ENCODE peak calls at places on chromosome 18, in four cellular contexts. Q is trophoblast cell, A is IMR-90, H is mesendoderm. S is an unnamed sample.

GRCh38 chr18:8841781-8842485 is 136.6 kb downstream of the MTCL1 start:
- DNase-seq in H (no peak), A (peak), Q (peak), S (no peak)

GRCh38 chr18:60846396-60846795 is 473.8 kb upstream of the MC4R start:
- DNase-seq in A (no peak), H (peak), Q (no peak), S (no peak)

GRCh38 chr18:58611471-58612131 is 17.3 kb downstream of the ALPK2 start:
- DNase-seq in H (peak), A (no peak), Q (peak), S (peak)

GRCh38 chr18:26479065-26479685 is 69.2 kb downstream of the KCTD1 start:
- DNase-seq in Q (no peak), H (no peak), A (no peak), S (peak)

GRCh38 chr18:13796515-13796914 is 27.4 kb upstream of the MC5R start:
- DNase-seq in H (no peak), A (no peak), Q (no peak), S (no peak)

GRCh38 chr18:80187956-80188642 is 59.2 kb downstream of the PARD6G start:
- DNase-seq in Q (no peak), A (no peak), H (no peak), S (no peak)

GRCh38 chr18:21241224-21242131 is 554 bp upstream of the GREB1L start:
- DNase-seq in A (no peak), H (peak), Q (peak), S (peak)

GRCh38 chr18:13353424-13353823 is 134.9 kb downstream of the LDLRAD4 start:
- DNase-seq in Q (no peak), A (no peak), H (peak), S (no peak)

GRCh38 chr18:477565-477964 is 22.9 kb downstream of the COLEC12 start:
- DNase-seq in A (no peak), H (peak), Q (peak), S (peak)

GRCh38 chr18:58020567-58021107 is 23.4 kb upstream of the NEDD4L start:
- DNase-seq in Q (no peak), H (no peak), A (no peak), S (no peak)

GRCh38 chr18:35617865-35618264 is 36.3 kb downstream of the GALNT1 start:
- DNase-seq in H (no peak), Q (no peak), A (no peak), S (no peak)

GRCh38 chr18:43482136-43482535 is 204.8 kb upstream of the SYT4 start:
- DNase-seq in Q (no peak), H (no peak), A (no peak), S (no peak)

GRCh38 chr18:43486462-43486861 is 209.2 kb upstream of the SYT4 start:
- DNase-seq in A (no peak), H (peak), Q (no peak), S (no peak)

GRCh38 chr18:43485565-43485964 is 208.3 kb upstream of the SYT4 start:
- DNase-seq in Q (no peak), H (no peak), A (no peak), S (no peak)

GRCh38 chr18:43482600-43482999 is 205.3 kb upstream of the SYT4 start:
- DNase-seq in H (no peak), A (no peak), Q (no peak), S (no peak)

DNA sequence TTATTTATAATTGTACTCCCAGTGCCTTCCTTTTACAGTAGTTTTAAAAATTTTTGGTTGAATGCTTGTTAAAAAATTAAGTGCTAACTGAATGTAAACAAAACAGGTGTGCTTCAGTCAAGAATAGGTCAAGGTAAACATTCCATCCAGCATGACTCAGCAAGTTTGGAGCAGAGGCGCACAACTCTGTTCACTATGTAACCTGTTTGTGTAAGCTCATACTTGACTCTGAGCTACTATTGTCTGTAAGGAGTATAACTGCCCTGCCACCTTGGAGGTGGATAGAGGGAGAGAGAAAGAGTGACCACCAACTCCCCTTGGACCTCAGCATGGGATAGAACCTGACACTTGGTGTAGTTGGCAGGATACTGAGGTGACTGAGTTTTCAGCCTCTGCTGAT is 207.4 kb upstream of the SYT4 start:
- DNase-seq in Q (no peak), A (no peak), H (peak), S (no peak)
- H2BK5ac ChIP-seq in Q (no peak), A (no peak), H (no peak), S (no peak)

GRCh38 chr18:63154350-63155152 is 165.0 kb downstream of the BCL2 start:
- DNase-seq in H (no peak), A (no peak), Q (peak), S (no peak)
- H2BK5ac ChIP-seq in H (no peak), A (no peak), Q (no peak), S (no peak)

DNA sequence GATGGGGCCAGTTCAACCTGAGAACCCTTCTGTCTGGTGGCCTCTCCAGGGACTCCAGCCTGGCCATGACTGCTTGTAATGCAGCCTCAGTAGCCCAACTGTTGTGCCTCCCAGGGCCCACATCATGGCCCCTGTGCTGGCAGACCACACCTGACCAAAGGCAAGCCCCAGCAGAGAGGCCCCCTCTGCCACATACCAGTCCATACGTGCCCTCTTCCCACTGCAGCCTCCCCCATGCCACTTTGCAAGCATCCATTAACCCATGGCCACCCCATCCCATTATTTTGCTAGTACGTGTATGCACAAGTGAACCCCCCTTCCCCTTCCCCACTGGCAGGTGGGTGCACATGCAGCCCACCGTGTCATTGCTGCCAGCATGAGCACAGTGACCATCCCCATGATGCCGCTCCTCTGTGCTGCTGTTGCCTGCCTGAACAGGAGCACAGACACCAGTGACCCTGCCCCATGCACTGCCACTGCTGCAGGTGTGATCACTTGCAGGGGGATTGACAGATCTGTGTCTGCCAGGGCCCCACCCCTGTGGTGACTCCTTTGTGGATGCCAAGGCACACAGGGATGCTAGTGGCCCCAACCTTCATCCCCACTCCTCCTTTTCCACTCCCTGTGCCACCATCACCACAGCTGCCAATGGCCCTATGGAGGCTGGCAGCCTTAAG is 330.0 kb upstream of the DSEL start:
- DNase-seq in H (no peak), Q (no peak), A (no peak), S (no peak)
- H2BK5ac ChIP-seq in H (no peak), Q (no peak), A (no peak), S (no peak)

DNA sequence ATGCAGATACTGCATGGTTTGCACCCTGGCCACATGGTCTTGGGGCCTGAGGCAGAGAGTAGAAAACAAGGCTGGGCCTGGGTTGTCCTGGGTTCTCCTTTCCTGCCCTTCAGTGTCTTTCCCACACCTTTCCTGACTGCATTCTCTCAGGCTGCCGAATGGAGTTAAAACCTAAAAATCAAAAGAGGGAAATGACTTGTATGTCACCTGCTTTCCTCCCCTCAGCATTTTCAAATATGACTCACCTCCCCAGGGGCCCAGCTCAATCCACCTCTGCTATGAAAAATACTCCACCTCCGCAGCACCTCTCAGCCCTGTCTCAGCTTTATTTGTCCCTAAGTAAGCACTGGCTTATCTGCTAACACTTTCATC is 457.8 kb upstream of the MEX3C start:
- DNase-seq in H (peak), Q (no peak), A (no peak), S (no peak)
- H2BK5ac ChIP-seq in H (peak), Q (no peak), A (no peak), S (no peak)

GRCh38 chr18:43279015-43279758 is 1.9 kb upstream of the SYT4 start:
- DNase-seq in Q (no peak), A (no peak), H (peak), S (peak)

GRCh38 chr18:43274526-43274925 is 2.8 kb downstream of the SYT4 start:
- DNase-seq in H (no peak), Q (no peak), A (no peak), S (no peak)

GRCh38 chr18:43278401-43278800 is 1.1 kb upstream of the SYT4 start:
- DNase-seq in H (no peak), Q (no peak), A (no peak), S (no peak)

GRCh38 chr18:43276471-43276870 is 819 bp downstream of the SYT4 start:
- DNase-seq in H (no peak), Q (no peak), A (no peak), S (no peak)

GRCh38 chr18:43277164-43277600 is at the start of gene SYT4:
- DNase-seq in A (peak), Q (peak), H (peak), S (peak)
- H2BK5ac ChIP-seq in A (no peak), Q (no peak), H (no peak), S (no peak)

GRCh38 chr18:24021505-24021904 is 7.0 kb downstream of the TTC39C start:
- DNase-seq in A (no peak), H (no peak), Q (no peak), S (no peak)

GRCh38 chr18:24016643-24017042 is 2.1 kb downstream of the TTC39C start:
- DNase-seq in Q (peak), A (no peak), H (peak), S (no peak)

GRCh38 chr18:24022141-24022540 is 7.6 kb downstream of the TTC39C start:
- DNase-seq in Q (no peak), A (peak), H (no peak), S (no peak)

GRCh38 chr18:24018299-24018910 is 3.9 kb downstream of the TTC39C start:
- DNase-seq in A (no peak), Q (no peak), H (no peak), S (no peak)

DNA sequence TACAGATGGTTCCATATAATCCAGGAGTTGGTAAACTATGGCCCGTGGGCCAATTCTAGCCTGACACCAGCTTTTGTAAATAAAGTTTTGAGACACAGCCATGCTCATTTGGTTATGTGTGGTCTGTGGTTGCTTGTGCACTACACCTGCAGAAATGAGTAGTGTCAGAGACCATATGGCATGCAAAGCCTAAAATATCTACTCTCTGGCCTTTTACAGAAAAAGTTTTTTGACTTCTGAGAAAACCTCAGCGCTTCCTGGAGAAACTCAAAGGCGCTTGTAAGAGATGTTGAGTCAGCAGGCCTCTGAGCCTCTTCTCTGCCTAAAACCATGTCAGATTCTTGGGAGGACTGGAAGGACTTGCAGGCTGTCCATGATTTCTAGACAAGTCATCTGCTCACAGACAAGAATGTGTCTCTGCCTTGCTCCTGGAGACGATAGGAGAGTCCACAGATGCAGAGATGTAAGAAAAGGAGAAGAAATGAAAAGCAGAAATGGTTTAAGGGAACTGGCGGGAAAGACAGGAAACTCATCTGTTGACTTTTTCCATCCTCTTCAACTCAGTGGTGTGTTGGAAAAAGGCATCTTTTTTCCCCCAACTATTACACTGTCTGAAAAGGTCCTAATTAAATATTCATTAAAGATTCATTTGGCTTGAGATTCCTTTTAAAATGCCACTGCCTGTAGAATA is 5.2 kb downstream of the TTC39C start:
- DNase-seq in H (no peak), Q (no peak), A (no peak), S (no peak)
- H2BK5ac ChIP-seq in H (no peak), Q (no peak), A (no peak), S (no peak)

DNA sequence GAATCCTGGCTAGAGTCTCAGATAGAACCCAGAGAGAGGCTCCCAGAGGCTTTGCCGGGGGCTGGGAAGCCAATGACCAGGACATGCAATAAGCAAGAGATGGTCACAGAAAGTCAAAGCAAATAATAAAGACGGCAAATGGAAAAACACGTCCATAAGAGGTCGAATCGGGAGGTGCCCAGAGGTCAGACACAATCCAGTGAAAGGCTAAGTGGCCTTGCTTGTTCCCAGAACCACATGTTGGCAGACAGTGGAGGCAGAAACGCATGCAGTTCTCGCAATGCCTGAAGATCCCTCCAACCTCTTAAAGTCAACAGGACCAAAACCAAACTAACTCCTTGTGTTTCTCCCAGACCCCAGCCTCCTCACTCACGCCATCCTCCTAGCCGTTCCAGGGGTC is 3.0 kb downstream of the CYB5A start:
- DNase-seq in H (peak), A (no peak), Q (peak), S (no peak)
- H2BK5ac ChIP-seq in H (no peak), A (peak), Q (no peak), S (no peak)

GRCh38 chr18:78699516-78699915 is 280.1 kb upstream of the SALL3 start:
- DNase-seq in Q (no peak), H (no peak), A (no peak), S (no peak)

GRCh38 chr18:78698914-78699313 is 280.7 kb upstream of the SALL3 start:
- DNase-seq in H (no peak), A (no peak), Q (no peak), S (no peak)

GRCh38 chr18:78697446-78697845 is 282.2 kb upstream of the SALL3 start:
- DNase-seq in A (no peak), H (no peak), Q (no peak), S (no peak)

GRCh38 chr18:78693429-78693828 is 286.2 kb upstream of the SALL3 start:
- DNase-seq in H (no peak), Q (no peak), A (no peak), S (no peak)

GRCh38 chr18:78696698-78697435 is 282.8 kb upstream of the SALL3 start:
- DNase-seq in H (no peak), A (no peak), Q (no peak), S (no peak)
- H2BK5ac ChIP-seq in H (no peak), A (no peak), Q (no peak), S (no peak)

GRCh38 chr18:27564066-27564465 is 379.0 kb upstream of the CHST9 start:
- DNase-seq in Q (no peak), H (no peak), A (no peak), S (no peak)

GRCh38 chr18:27558388-27559158 is 373.5 kb upstream of the CHST9 start:
- DNase-seq in Q (no peak), A (no peak), H (no peak), S (no peak)
- H2BK5ac ChIP-seq in Q (no peak), A (no peak), H (no peak), S (no peak)